ENCODE peak calls at places on chromosomes 2 and 18, in ten cellular contexts. Y, A, H, G, I, O, Z, K, S and W are unnamed samples.

GRCh38 chr2:176733698-176734430 is 464.6 kb downstream of the MTX2 start:
- DNase-seq in Y (no peak), A (no peak), H (no peak), G (no peak), I (no peak), O (no peak), Z (no peak), K (no peak), S (no peak), W (no peak)

GRCh38 chr2:220687231-220687843 is 884.8 kb downstream of the EPHA4 start:
- DNase-seq in Y (peak; percentile 62), A (peak; percentile 66), H (peak; percentile 58), G (peak; percentile 43), I (peak; percentile 9), O (peak; percentile 21), Z (peak; percentile 42), K (peak; percentile 23), S (peak; percentile 36), W (no peak)

GRCh38 chr18:74303936-74304335 is 11.7 kb upstream of the C18orf63 start:
- DNase-seq in Y (no peak), A (peak; percentile 84), H (no peak), G (no peak), I (no peak), O (no peak), Z (no peak), K (no peak), S (no peak), W (peak; percentile 14)

GRCh38 chr18:54392621-54393023 is 34.9 kb downstream of the C18orf54 start:
- DNase-seq in Y (no peak), A (peak; percentile 69), H (no peak), G (no peak), I (no peak), O (no peak), Z (peak; percentile 27), K (no peak), S (no peak), W (no peak)

GRCh38 chr18:35463050-35463449 is 34.7 kb downstream of the INO80C start:
- DNase-seq in Y (no peak), A (peak; percentile 86), H (no peak), G (no peak), I (no peak), O (no peak), Z (no peak), K (no peak), S (no peak), W (no peak)

GRCh38 chr2:43266692-43267091 is 40.3 kb upstream of the ZFP36L2 start:
- DNase-seq in Y (no peak), A (no peak), H (no peak), G (no peak), I (no peak), O (peak; percentile 6), Z (no peak), K (no peak), S (no peak), W (no peak)

GRCh38 chr2:129935118-129935517 is 44.3 kb upstream of the RAB6C start:
- DNase-seq in Y (no peak), A (no peak), H (no peak), G (no peak), I (no peak), O (no peak), Z (no peak), K (no peak), S (no peak), W (no peak)

GRCh38 chr2:43798300-43798699 is 24.5 kb downstream of the DYNC2LI1 start:
- DNase-seq in Y (no peak), A (peak; percentile 5), H (no peak), G (no peak), I (no peak), O (no peak), Z (no peak), K (no peak), S (no peak), W (no peak)

GRCh38 chr18:69109686-69110085 is 291.0 kb upstream of the DOK6 start:
- DNase-seq in Y (no peak), A (peak; percentile 9), H (no peak), G (no peak), I (no peak), O (no peak), Z (no peak), K (no peak), S (no peak), W (no peak)

GRCh38 chr2:152847067-152847466 is 128.6 kb downstream of the ARL6IP6 start:
- DNase-seq in Y (no peak), A (peak; percentile 62), H (no peak), G (no peak), I (no peak), O (no peak), Z (no peak), K (no peak), S (no peak), W (no peak)

GRCh38 chr2:62475172-62476011 is 30.6 kb downstream of the TMEM17 start:
- DNase-seq in Y (no peak), A (peak; percentile 88), H (no peak), G (no peak), I (no peak), O (peak; percentile 61), Z (no peak), K (no peak), S (no peak), W (peak; percentile 89)

GRCh38 chr18:51188024-51188701 is 9.3 kb downstream of the MEX3C start:
- DNase-seq in Y (no peak), A (no peak), H (no peak), G (no peak), I (no peak), O (no peak), Z (no peak), K (no peak), S (no peak), W (no peak)

GRCh38 chr2:105329561-105330495 is at the start of gene TGFBRAP1:
- DNase-seq in Y (peak; percentile 45), A (peak; percentile 40), H (peak; percentile 36), G (peak; percentile 26), I (no peak), O (peak; percentile 38), Z (no peak), K (peak; percentile 61), S (peak; percentile 55), W (no peak)

GRCh38 chr18:74541703-74542555 is 7.6 kb downstream of the CNDP1 start:
- DNase-seq in Y (no peak), A (no peak), H (no peak), G (no peak), I (no peak), O (peak; percentile 72), Z (no peak), K (no peak), S (no peak), W (no peak)

GRCh38 chr2:215590353-215590752 is 154.5 kb upstream of the FN1 start:
- DNase-seq in Y (no peak), A (peak; percentile 72), H (no peak), G (no peak), I (no peak), O (no peak), Z (no peak), K (no peak), S (no peak), W (no peak)

GRCh38 chr18:74378179-74378682 is 62.6 kb downstream of the C18orf63 start:
- DNase-seq in Y (no peak), A (no peak), H (no peak), G (no peak), I (no peak), O (no peak), Z (no peak), K (no peak), S (no peak), W (peak; percentile 78)

GRCh38 chr2:28626891-28627421 is 124.7 kb upstream of the PPP1CB start:
- DNase-seq in Y (no peak), A (peak; percentile 99), H (no peak), G (no peak), I (no peak), O (no peak), Z (no peak), K (no peak), S (no peak), W (peak; percentile 95)

GRCh38 chr2:172334988-172335387 is 92.4 kb upstream of the ITGA6 start:
- DNase-seq in Y (peak; percentile 49), A (no peak), H (no peak), G (no peak), I (no peak), O (no peak), Z (no peak), K (no peak), S (no peak), W (no peak)

GRCh38 chr2:117523267-117523666 is 291.2 kb upstream of the DDX18 start:
- DNase-seq in Y (no peak), A (no peak), H (no peak), G (no peak), I (no peak), O (no peak), Z (no peak), K (no peak), S (no peak), W (no peak)

GRCh38 chr2:203122317-203122998 is 107.8 kb downstream of the NBEAL1 start:
- DNase-seq in Y (no peak), A (no peak), H (no peak), G (no peak), I (no peak), O (no peak), Z (no peak), K (no peak), S (no peak), W (no peak)

GRCh38 chr2:152827944-152828343 is 109.5 kb downstream of the ARL6IP6 start:
- DNase-seq in Y (no peak), A (no peak), H (no peak), G (no peak), I (no peak), O (no peak), Z (no peak), K (no peak), S (no peak), W (no peak)

GRCh38 chr2:49917654-49918053 is 763.3 kb upstream of the FSHR start:
- DNase-seq in Y (no peak), A (no peak), H (no peak), G (no peak), I (no peak), O (no peak), Z (no peak), K (no peak), S (no peak), W (no peak)

GRCh38 chr18:48949051-48949605 is 1.6 kb downstream of the SMAD7 start:
- DNase-seq in Y (no peak), A (no peak), H (peak; percentile 55), G (no peak), I (no peak), O (no peak), Z (no peak), K (no peak), S (peak; percentile 65), W (no peak)

GRCh38 chr2:71610671-71611070 is 157.3 kb downstream of the DYSF start:
- DNase-seq in Y (peak; percentile 12), A (no peak), H (no peak), G (no peak), I (no peak), O (no peak), Z (no peak), K (no peak), S (peak; percentile 4), W (peak; percentile 47)

GRCh38 chr2:240259924-240260529 is 119.6 kb upstream of the OTOS start:
- DNase-seq in Y (no peak), A (no peak), H (no peak), G (no peak), I (no peak), O (no peak), Z (no peak), K (no peak), S (no peak), W (no peak)

GRCh38 chr2:226760412-226761194 is 39.0 kb downstream of the IRS1 start:
- DNase-seq in Y (no peak), A (peak; percentile 94), H (no peak), G (no peak), I (no peak), O (no peak), Z (no peak), K (peak; percentile 17), S (no peak), W (no peak)

GRCh38 chr2:55862673-55863390 is 60.8 kb downstream of the EFEMP1 start:
- DNase-seq in Y (no peak), A (peak; percentile 98), H (no peak), G (no peak), I (no peak), O (no peak), Z (no peak), K (peak; percentile 25), S (no peak), W (no peak)

GRCh38 chr2:238927746-238928519 is 80.0 kb downstream of the TWIST2 start:
- DNase-seq in Y (no peak), A (no peak), H (no peak), G (no peak), I (no peak), O (no peak), Z (no peak), K (no peak), S (no peak), W (no peak)